ENCODE peak calls at places on chromosomes 2 and 18, in ten cellular contexts. One of them, this sample, is unnamed.

GRCh38 chr2:237670641-237671040 is 43.3 kb downstream of the LRRFIP1 start:
- DNase-seq in GM12892: no peak
- DNase-seq in activated naive CD4-positive, alpha-beta T cell: no peak
- DNase-seq in pulmonary artery endothelial cell: no peak
- DNase-seq in stimulated activated CD8-positive, alpha-beta memory T cell treated with anti-CD3 and anti-CD28 coated beads, Interleukin-15, amount 100 ng/mL, for 24 hours: no peak
- DNase-seq in endothelial cell: no peak
- DNase-seq in upper lobe of right lung: peak; percentile 51
- DNase-seq in cardiac fibroblast: no peak
- DNase-seq in brain microvascular endothelial cell: no peak
- DNase-seq in lower lobe of right lung: no peak
- DNase-seq in this sample: no peak

GRCh38 chr2:219022041-219022440 is 19.3 kb downstream of the CFAP65 start:
- DNase-seq in GM12892: no peak
- DNase-seq in activated naive CD4-positive, alpha-beta T cell: no peak
- DNase-seq in pulmonary artery endothelial cell: no peak
- DNase-seq in stimulated activated CD8-positive, alpha-beta memory T cell treated with anti-CD3 and anti-CD28 coated beads, Interleukin-15, amount 100 ng/mL, for 24 hours: no peak
- DNase-seq in endothelial cell: no peak
- DNase-seq in upper lobe of right lung: no peak
- DNase-seq in cardiac fibroblast: no peak
- DNase-seq in brain microvascular endothelial cell: no peak
- DNase-seq in lower lobe of right lung: no peak
- DNase-seq in this sample: no peak

GRCh38 chr18:8898990-8899389 is 193.6 kb downstream of the MTCL1 start:
- DNase-seq in GM12892: no peak
- DNase-seq in activated naive CD4-positive, alpha-beta T cell: no peak
- DNase-seq in pulmonary artery endothelial cell: no peak
- DNase-seq in stimulated activated CD8-positive, alpha-beta memory T cell treated with anti-CD3 and anti-CD28 coated beads, Interleukin-15, amount 100 ng/mL, for 24 hours: no peak
- DNase-seq in endothelial cell: no peak
- DNase-seq in upper lobe of right lung: no peak
- DNase-seq in cardiac fibroblast: peak; percentile 5
- DNase-seq in brain microvascular endothelial cell: no peak
- DNase-seq in lower lobe of right lung: no peak
- DNase-seq in this sample: no peak

GRCh38 chr18:77001041-77001440 is 131.5 kb downstream of the MBP start:
- DNase-seq in GM12892: no peak
- DNase-seq in activated naive CD4-positive, alpha-beta T cell: no peak
- DNase-seq in pulmonary artery endothelial cell: no peak
- DNase-seq in stimulated activated CD8-positive, alpha-beta memory T cell treated with anti-CD3 and anti-CD28 coated beads, Interleukin-15, amount 100 ng/mL, for 24 hours: no peak
- DNase-seq in endothelial cell: no peak
- DNase-seq in upper lobe of right lung: no peak
- DNase-seq in cardiac fibroblast: no peak
- DNase-seq in brain microvascular endothelial cell: no peak
- DNase-seq in lower lobe of right lung: peak; percentile 46
- DNase-seq in this sample: no peak

GRCh38 chr18:61731169-61731568 is 161.6 kb downstream of the RNF152 start:
- DNase-seq in GM12892: no peak
- DNase-seq in activated naive CD4-positive, alpha-beta T cell: no peak
- DNase-seq in pulmonary artery endothelial cell: no peak
- DNase-seq in stimulated activated CD8-positive, alpha-beta memory T cell treated with anti-CD3 and anti-CD28 coated beads, Interleukin-15, amount 100 ng/mL, for 24 hours: no peak
- DNase-seq in endothelial cell: no peak
- DNase-seq in upper lobe of right lung: no peak
- DNase-seq in cardiac fibroblast: peak; percentile 55
- DNase-seq in brain microvascular endothelial cell: no peak
- DNase-seq in lower lobe of right lung: no peak
- DNase-seq in this sample: no peak

GRCh38 chr2:96404446-96405373 is 69.1 kb downstream of the NCAPH start:
- DNase-seq in GM12892: no peak
- DNase-seq in activated naive CD4-positive, alpha-beta T cell: no peak
- DNase-seq in pulmonary artery endothelial cell: no peak
- DNase-seq in stimulated activated CD8-positive, alpha-beta memory T cell treated with anti-CD3 and anti-CD28 coated beads, Interleukin-15, amount 100 ng/mL, for 24 hours: no peak
- DNase-seq in endothelial cell: no peak
- DNase-seq in upper lobe of right lung: peak; percentile 71
- DNase-seq in cardiac fibroblast: no peak
- DNase-seq in brain microvascular endothelial cell: no peak
- DNase-seq in lower lobe of right lung: peak; percentile 59
- DNase-seq in this sample: peak; percentile 42

GRCh38 chr2:162258686-162259085 is 15.4 kb upstream of the FAP start:
- DNase-seq in GM12892: no peak
- DNase-seq in activated naive CD4-positive, alpha-beta T cell: no peak
- DNase-seq in pulmonary artery endothelial cell: no peak
- DNase-seq in stimulated activated CD8-positive, alpha-beta memory T cell treated with anti-CD3 and anti-CD28 coated beads, Interleukin-15, amount 100 ng/mL, for 24 hours: no peak
- DNase-seq in endothelial cell: no peak
- DNase-seq in upper lobe of right lung: no peak
- DNase-seq in cardiac fibroblast: peak; percentile 49
- DNase-seq in brain microvascular endothelial cell: no peak
- DNase-seq in lower lobe of right lung: no peak
- DNase-seq in this sample: no peak

GRCh38 chr18:76491436-76491800 is 3.6 kb downstream of the ZNF516 start:
- DNase-seq in GM12892: peak; percentile 46
- DNase-seq in activated naive CD4-positive, alpha-beta T cell: peak; percentile 82
- DNase-seq in pulmonary artery endothelial cell: no peak
- DNase-seq in stimulated activated CD8-positive, alpha-beta memory T cell treated with anti-CD3 and anti-CD28 coated beads, Interleukin-15, amount 100 ng/mL, for 24 hours: no peak
- DNase-seq in endothelial cell: peak; percentile 67
- DNase-seq in upper lobe of right lung: peak; percentile 93
- DNase-seq in cardiac fibroblast: peak; percentile 78
- DNase-seq in brain microvascular endothelial cell: peak; percentile 55
- DNase-seq in lower lobe of right lung: peak; percentile 86
- DNase-seq in this sample: peak; percentile 44

GRCh38 chr2:175698076-175698475 is 304.0 kb downstream of the LNPK start:
- DNase-seq in GM12892: no peak
- DNase-seq in activated naive CD4-positive, alpha-beta T cell: no peak
- DNase-seq in pulmonary artery endothelial cell: no peak
- DNase-seq in stimulated activated CD8-positive, alpha-beta memory T cell treated with anti-CD3 and anti-CD28 coated beads, Interleukin-15, amount 100 ng/mL, for 24 hours: no peak
- DNase-seq in endothelial cell: no peak
- DNase-seq in upper lobe of right lung: no peak
- DNase-seq in cardiac fibroblast: no peak
- DNase-seq in brain microvascular endothelial cell: no peak
- DNase-seq in lower lobe of right lung: no peak
- DNase-seq in this sample: no peak

GRCh38 chr2:105641389-105641811 is 103.3 kb upstream of the NCK2 start:
- DNase-seq in GM12892: no peak
- DNase-seq in activated naive CD4-positive, alpha-beta T cell: no peak
- DNase-seq in pulmonary artery endothelial cell: no peak
- DNase-seq in stimulated activated CD8-positive, alpha-beta memory T cell treated with anti-CD3 and anti-CD28 coated beads, Interleukin-15, amount 100 ng/mL, for 24 hours: no peak
- DNase-seq in endothelial cell: no peak
- DNase-seq in upper lobe of right lung: no peak
- DNase-seq in cardiac fibroblast: peak; percentile 21
- DNase-seq in brain microvascular endothelial cell: no peak
- DNase-seq in lower lobe of right lung: no peak
- DNase-seq in this sample: no peak

GRCh38 chr2:240624950-240625621 is at the start of gene GPR35:
- DNase-seq in GM12892: peak; percentile 53
- DNase-seq in activated naive CD4-positive, alpha-beta T cell: peak; percentile 45
- DNase-seq in pulmonary artery endothelial cell: no peak
- DNase-seq in stimulated activated CD8-positive, alpha-beta memory T cell treated with anti-CD3 and anti-CD28 coated beads, Interleukin-15, amount 100 ng/mL, for 24 hours: peak; percentile 38
- DNase-seq in endothelial cell: no peak
- DNase-seq in upper lobe of right lung: peak; percentile 80
- DNase-seq in cardiac fibroblast: peak; percentile 24
- DNase-seq in brain microvascular endothelial cell: peak; percentile 66
- DNase-seq in lower lobe of right lung: peak; percentile 80
- DNase-seq in this sample: no peak

This sample was measured in NCI-H2107.